ENCODE peak calls at places on chromosomes 5 and 9, in six cellular contexts. One of them, this sample, is unnamed.

GRCh38 chr5:89047591-89047990 is 164.6 kb upstream of the MEF2C start:
- DNase-seq in fibroblast of lung: no peak
- DNase-seq in H1: no peak
- DNase-seq in GM23338: no peak
- DNase-seq in hepatocyte: no peak
- DNase-seq in PC-3: peak
- DNase-seq in this sample: no peak

GRCh38 chr5:56480305-56481146 is 247.4 kb upstream of the ANKRD55 start:
- DNase-seq in GM23338: peak
- DNase-seq in fibroblast of lung: peak
- DNase-seq in PC-3: peak
- DNase-seq in H1: no peak
- DNase-seq in hepatocyte: peak
- DNase-seq in this sample: peak

GRCh38 chr9:35882996-35883395 is 12.8 kb upstream of the OR13J1 start:
- DNase-seq in hepatocyte: no peak
- DNase-seq in fibroblast of lung: no peak
- DNase-seq in H1: no peak
- DNase-seq in PC-3: no peak
- DNase-seq in GM23338: no peak
- DNase-seq in this sample: no peak

GRCh38 chr9:19113964-19114679 is 11.4 kb upstream of the HAUS6 start:
- DNase-seq in hepatocyte: no peak
- DNase-seq in H1: no peak
- DNase-seq in GM23338: no peak
- DNase-seq in fibroblast of lung: no peak
- DNase-seq in PC-3: no peak
- DNase-seq in this sample: no peak

GRCh38 chr9:30349526-30350513 is 2034.6 kb upstream of the ACO1 start:
- DNase-seq in GM23338: no peak
- DNase-seq in hepatocyte: no peak
- DNase-seq in H1: no peak
- DNase-seq in fibroblast of lung: no peak
- DNase-seq in PC-3: no peak
- DNase-seq in this sample: no peak

GRCh38 chr9:134915046-134915930 is 2.4 kb downstream of the FCN1 start:
- DNase-seq in PC-3: no peak
- DNase-seq in GM23338: no peak
- DNase-seq in fibroblast of lung: no peak
- DNase-seq in hepatocyte: no peak
- DNase-seq in H1: no peak
- DNase-seq in this sample: no peak

GRCh38 chr5:62938927-62939326 is 360.3 kb downstream of the LRRC70 start:
- DNase-seq in GM23338: peak
- DNase-seq in PC-3: no peak
- DNase-seq in H1: no peak
- DNase-seq in hepatocyte: no peak
- DNase-seq in fibroblast of lung: no peak
- DNase-seq in this sample: no peak

GRCh38 chr5:172886974-172887491 is 53.0 kb downstream of the ERGIC1 start:
- DNase-seq in PC-3: no peak
- DNase-seq in H1: no peak
- DNase-seq in hepatocyte: peak
- DNase-seq in fibroblast of lung: peak
- DNase-seq in GM23338: no peak
- DNase-seq in this sample: no peak

GRCh38 chr5:81994679-81995078 is 22.9 kb downstream of the ATG10 start:
- DNase-seq in hepatocyte: no peak
- DNase-seq in fibroblast of lung: no peak
- DNase-seq in PC-3: no peak
- DNase-seq in H1: no peak
- DNase-seq in GM23338: no peak
- DNase-seq in this sample: no peak

GRCh38 chr5:16803831-16804230 is 132.3 kb downstream of the MYO10 start:
- DNase-seq in GM23338: no peak
- DNase-seq in PC-3: no peak
- DNase-seq in fibroblast of lung: no peak
- DNase-seq in H1: no peak
- DNase-seq in hepatocyte: no peak
- DNase-seq in this sample: no peak

GRCh38 chr5:150114102-150114641 is 27.8 kb upstream of the CSF1R start:
- DNase-seq in PC-3: no peak
- DNase-seq in fibroblast of lung: no peak
- DNase-seq in GM23338: peak
- DNase-seq in H1: no peak
- DNase-seq in hepatocyte: peak
- DNase-seq in this sample: no peak

GRCh38 chr5:79171846-79172245 is 60.2 kb downstream of the BHMT start:
- DNase-seq in PC-3: no peak
- DNase-seq in GM23338: no peak
- DNase-seq in fibroblast of lung: no peak
- DNase-seq in hepatocyte: no peak
- DNase-seq in H1: no peak
- DNase-seq in this sample: no peak
- H2AFZ ChIP-seq in PC-3: no peak
- H2AFZ ChIP-seq in GM23338: peak
- H2AFZ ChIP-seq in fibroblast of lung: no peak
- H2AFZ ChIP-seq in hepatocyte: no peak
- H2AFZ ChIP-seq in H1: peak
- H2AFZ ChIP-seq in this sample: no peak

GRCh38 chr5:565782-566445 is 41.7 kb upstream of the SLC9A3 start:
- DNase-seq in GM23338: peak
- DNase-seq in fibroblast of lung: peak
- DNase-seq in PC-3: peak
- DNase-seq in hepatocyte: no peak
- DNase-seq in H1: peak
- DNase-seq in this sample: no peak
- TF ChIP-seq EZH2 in GM23338: no peak
- TF ChIP-seq EZH2 in fibroblast of lung: no peak
- TF ChIP-seq EZH2 in PC-3: no peak
- TF ChIP-seq EZH2 in hepatocyte: no peak
- TF ChIP-seq EZH2 in H1: no peak
- TF ChIP-seq EZH2 in this sample: no peak

GRCh38 chr9:75891277-75892167 is 1.0 kb downstream of the PCSK5 start:
- DNase-seq in PC-3: no peak
- DNase-seq in H1: no peak
- DNase-seq in hepatocyte: peak
- DNase-seq in GM23338: peak
- DNase-seq in fibroblast of lung: peak
- DNase-seq in this sample: peak
- H2AFZ ChIP-seq in PC-3: no peak
- H2AFZ ChIP-seq in H1: no peak
- H2AFZ ChIP-seq in hepatocyte: peak
- H2AFZ ChIP-seq in GM23338: no peak
- H2AFZ ChIP-seq in fibroblast of lung: peak
- H2AFZ ChIP-seq in this sample: peak

GRCh38 chr9:126624453-126624872 is 10.7 kb downstream of the LMX1B start:
- DNase-seq in GM23338: peak
- DNase-seq in hepatocyte: no peak
- DNase-seq in PC-3: no peak
- DNase-seq in fibroblast of lung: no peak
- DNase-seq in H1: no peak
- DNase-seq in this sample: no peak
- TF ChIP-seq EZH2 in GM23338: peak
- TF ChIP-seq EZH2 in hepatocyte: peak
- TF ChIP-seq EZH2 in PC-3: no peak
- TF ChIP-seq EZH2 in fibroblast of lung: no peak
- TF ChIP-seq EZH2 in H1: no peak
- TF ChIP-seq EZH2 in this sample: no peak